ENCODE peak calls at places on chromosomes 7 and 10, in four cellular contexts. X, O, M and A are unnamed samples.

GRCh38 chr7:102933763-102934162 is 21.0 kb downstream of the LRRC17 start:
- DNase-seq in M (peak; percentile 27), O (no peak), X (peak; percentile 82), A (peak; percentile 28)

GRCh38 chr10:124732931-124733536 is 11.1 kb downstream of the FAM53B start:
- DNase-seq in X (peak; percentile 70), M (peak; percentile 59), O (no peak), A (no peak)

GRCh38 chr7:78073470-78074382 is 275.2 kb downstream of the PHTF2 start:
- DNase-seq in X (no peak), O (no peak), M (no peak), A (no peak)

GRCh38 chr7:341841-342638 is 52.1 kb downstream of the FOXL3 start:
- DNase-seq in M (peak; percentile 69), O (no peak), X (no peak), A (peak; percentile 97)

GRCh38 chr7:49773082-49773938 is at the start of gene VWC2:
- DNase-seq in M (no peak), X (no peak), O (no peak), A (no peak)

GRCh38 chr7:100486753-100487446 is 3.2 kb downstream of the NYAP1 start:
- DNase-seq in M (no peak), O (no peak), X (no peak), A (no peak)

GRCh38 chr10:15045380-15045779 is 1.6 kb downstream of the OLAH start:
- DNase-seq in M (no peak), O (no peak), X (no peak), A (no peak)

GRCh38 chr7:15684834-15685233 is 1.6 kb downstream of the MEOX2 start:
- DNase-seq in X (peak; percentile 27), O (no peak), M (no peak), A (no peak)

GRCh38 chr7:45267262-45267661 is 109.7 kb downstream of the RAMP3 start:
- DNase-seq in M (no peak), O (no peak), X (no peak), A (no peak)

GRCh38 chr10:108735380-108735779 is 1187.9 kb downstream of the XPNPEP1 start:
- DNase-seq in X (no peak), O (no peak), M (no peak), A (no peak)

GRCh38 chr10:33612116-33612515 is 277.6 kb upstream of the NRP1 start:
- DNase-seq in X (no peak), O (no peak), M (no peak), A (no peak)

GRCh38 chr10:36494386-36494785 is 631.0 kb upstream of the ANKRD30A start:
- DNase-seq in X (no peak), O (no peak), M (no peak), A (no peak)

GRCh38 chr7:128154519-128154918 is 86.6 kb upstream of the LEP start:
- DNase-seq in M (no peak), O (no peak), X (no peak), A (no peak)
- H3K27me3 ChIP-seq in M (peaks cover 13% of the 10 kb centered on the region), O (no peaks in the 10 kb centered on the region), X (no peaks in the 10 kb centered on the region), A (no peaks in the 10 kb centered on the region)

DNA sequence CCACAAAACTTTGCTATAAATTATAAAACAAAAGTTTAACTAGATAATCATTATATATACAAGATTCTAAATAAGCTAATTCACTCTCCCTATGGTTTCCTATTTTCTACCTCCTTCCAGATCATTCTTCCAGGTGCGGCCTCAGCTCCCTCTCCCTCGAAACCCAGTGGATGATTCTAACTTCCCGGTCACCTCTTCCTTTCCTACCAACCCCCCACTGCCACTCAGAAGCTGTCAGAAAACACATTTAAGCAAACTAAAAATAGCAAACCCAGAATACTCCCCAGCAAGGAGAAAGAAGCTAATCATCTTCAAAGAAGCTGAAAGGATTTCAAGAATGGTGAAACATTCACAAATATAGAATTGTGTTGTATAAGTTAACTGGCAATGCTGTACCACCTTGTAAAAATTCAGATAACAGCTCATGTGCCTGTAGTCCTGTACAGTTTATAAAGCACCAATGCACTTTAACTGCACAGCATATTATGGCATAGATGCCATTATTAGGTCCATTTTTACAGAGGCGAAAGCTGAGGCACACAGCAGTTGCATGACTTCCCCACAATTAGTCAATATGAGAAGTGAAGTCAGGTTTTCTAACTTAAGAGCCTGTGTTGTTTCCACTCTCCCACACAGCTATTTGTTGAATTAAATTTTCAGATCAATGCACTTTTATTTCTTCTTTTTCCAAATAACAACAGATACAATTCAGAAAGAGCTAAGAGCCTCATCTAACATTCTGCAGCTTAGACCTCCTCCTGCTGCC is 13.7 kb upstream of the DNTT start:
- DNase-seq in M (no peak), O (no peak), X (no peak), A (no peak)
- TF ChIP-seq POLR2A in M (no peak), O (no peak), X (no peak), A (no peak)

GRCh38 chr10:133248334-133248715 is 10.7 kb downstream of the VENTX start:
- DNase-seq in O (no peak), M (no peak), X (no peak), A (no peak)
- H3K27me3 ChIP-seq in O (no peaks in the 10 kb centered on the region), M (peaks cover 64% of the 10 kb centered on the region), X (no peaks in the 10 kb centered on the region), A (no peaks in the 10 kb centered on the region)

DNA sequence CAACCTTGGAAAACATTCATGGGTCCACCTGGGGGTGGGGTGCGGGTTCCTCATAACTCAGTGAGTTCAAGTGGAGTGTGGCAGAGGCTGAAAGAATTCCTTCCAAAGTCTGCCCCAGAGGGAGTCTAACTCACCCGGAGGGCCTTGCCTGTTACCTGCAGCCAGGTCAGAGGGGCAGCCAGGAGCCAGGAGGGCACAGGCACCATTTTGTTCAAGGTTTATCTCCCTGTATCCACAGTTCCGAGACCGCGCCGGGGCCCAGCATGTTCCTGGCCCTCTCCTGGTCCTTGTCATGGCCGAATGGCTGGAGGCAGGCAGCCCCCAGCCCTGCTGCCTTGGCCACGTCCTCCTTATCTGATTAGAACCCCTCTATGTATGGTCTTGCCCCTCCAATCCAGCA is 11.4 kb upstream of the DOCK1 start:
- DNase-seq in M (no peak), O (no peak), X (no peak), A (no peak)
- TF ChIP-seq POLR2A in M (no peak), O (no peak), X (no peak), A (no peak)

DNA sequence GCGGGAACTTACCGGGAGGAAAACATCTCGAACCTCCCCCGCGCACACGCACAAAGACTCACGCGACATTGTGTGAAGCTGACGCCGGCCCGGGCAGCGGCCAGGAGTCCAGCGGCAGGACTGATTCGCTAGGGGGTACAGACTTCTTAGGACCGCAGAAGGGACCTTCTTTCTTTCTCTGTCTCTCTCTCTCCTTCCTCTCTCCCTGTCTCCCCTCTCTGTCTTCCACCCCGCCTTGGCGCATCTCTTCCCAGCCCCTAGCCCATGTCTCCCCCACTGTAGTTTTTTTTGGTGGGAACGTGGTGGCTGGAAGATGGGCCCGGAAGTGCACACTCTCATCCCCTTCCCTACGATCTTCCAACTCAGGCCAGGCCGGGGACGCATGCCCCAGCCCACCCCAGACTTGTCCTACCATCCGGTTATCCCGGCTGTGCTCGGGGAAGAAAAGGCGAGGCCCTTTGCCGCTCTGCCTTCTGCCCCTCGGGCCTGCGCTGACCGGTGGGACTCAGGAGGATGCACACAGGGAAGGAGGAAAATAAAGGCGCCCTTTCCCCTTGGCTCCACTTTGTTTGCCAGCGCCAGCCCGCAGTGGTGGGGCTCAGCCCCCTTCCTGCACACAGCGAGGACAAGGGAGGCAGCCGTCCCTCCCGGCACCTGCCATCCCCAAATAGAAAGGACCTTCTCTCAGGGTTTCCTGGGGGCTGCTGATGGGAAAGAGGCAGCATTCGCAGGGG is 1.4 kb downstream of the EN2 start:
- DNase-seq in X (no peak), M (no peak), O (no peak), A (no peak)
- H3K27me3 ChIP-seq in X (peaks cover 22% of the 10 kb centered on the region), M (peaks cover 96% of the 10 kb centered on the region), O (no peaks in the 10 kb centered on the region), A (peaks cover 66% of the 10 kb centered on the region)

GRCh38 chr7:99380823-99381663 is 6.5 kb downstream of the ARPC1B start:
- DNase-seq in O (no peak), M (peak; percentile 57), X (no peak), A (no peak)
- TF ChIP-seq POLR2A in O (no peak), M (peak; percentile 8), X (no peak), A (no peak)

GRCh38 chr10:131048595-131048994 is 262.9 kb downstream of the TCERG1L start:
- DNase-seq in O (no peak), M (no peak), X (no peak), A (no peak)
- H3K27me3 ChIP-seq in O (no peaks in the 10 kb centered on the region), M (no peaks in the 10 kb centered on the region), X (no peaks in the 10 kb centered on the region), A (no peaks in the 10 kb centered on the region)

GRCh38 chr7:54932818-54933543 is 85.8 kb upstream of the EGFR start:
- DNase-seq in M (peak; percentile 63), O (peak; percentile 16), X (peak; percentile 61), A (peak; percentile 82)
- TF ChIP-seq POLR2A in M (no peak), O (no peak), X (no peak), A (peak; percentile 56)